ENCODE peak calls at places on chromosomes 13 and 19, in ten cellular contexts. One of them, this sample, is unnamed.

GRCh38 chr13:75417647-75418046 is 64.3 kb downstream of the TBC1D4 start:
- DNase-seq in AG08395: no peak
- DNase-seq in stimulated activated CD8-positive, alpha-beta memory T cell treated with anti-CD3 and anti-CD28 coated beads, Interleukin-2, amount 100 ng/mL, for 1 hour: no peak
- DNase-seq in tibial artery: no peak
- DNase-seq in neuronal stem cell: no peak
- DNase-seq in activated CD4-positive, alpha-beta T cell treated with anti-CD3 and anti-CD28 coated beads for 24 hours: no peak
- DNase-seq in caudate nucleus: no peak
- DNase-seq in activated naive CD4-positive, alpha-beta T cell treated with anti-CD3 and anti-CD28 coated beads for 36 hours: no peak
- DNase-seq in posterior cingulate gyrus: no peak
- DNase-seq in occipital lobe: no peak
- DNase-seq in this sample: no peak

GRCh38 chr13:91025442-91025841 is 322.0 kb upstream of the MIR17HG start:
- DNase-seq in AG08395: no peak
- DNase-seq in activated naive CD4-positive, alpha-beta T cell treated with anti-CD3 and anti-CD28 coated beads for 36 hours: no peak
- DNase-seq in posterior cingulate gyrus: no peak
- DNase-seq in stimulated activated CD8-positive, alpha-beta memory T cell treated with anti-CD3 and anti-CD28 coated beads, Interleukin-2, amount 100 ng/mL, for 1 hour: no peak
- DNase-seq in activated CD4-positive, alpha-beta T cell treated with anti-CD3 and anti-CD28 coated beads for 24 hours: no peak
- DNase-seq in neuronal stem cell: no peak
- DNase-seq in tibial artery: no peak
- DNase-seq in occipital lobe: no peak
- DNase-seq in caudate nucleus: no peak
- DNase-seq in this sample: no peak

GRCh38 chr19:31875550-31875949 is 469.9 kb upstream of the ZNF507 start:
- DNase-seq in neuronal stem cell: no peak
- DNase-seq in stimulated activated CD8-positive, alpha-beta memory T cell treated with anti-CD3 and anti-CD28 coated beads, Interleukin-2, amount 100 ng/mL, for 1 hour: no peak
- DNase-seq in posterior cingulate gyrus: no peak
- DNase-seq in occipital lobe: no peak
- DNase-seq in caudate nucleus: no peak
- DNase-seq in AG08395: no peak
- DNase-seq in activated CD4-positive, alpha-beta T cell treated with anti-CD3 and anti-CD28 coated beads for 24 hours: no peak
- DNase-seq in tibial artery: no peak
- DNase-seq in activated naive CD4-positive, alpha-beta T cell treated with anti-CD3 and anti-CD28 coated beads for 36 hours: no peak
- DNase-seq in this sample: no peak

GRCh38 chr19:48558018-48558684 is 6.2 kb downstream of the SULT2B1 start:
- DNase-seq in activated CD4-positive, alpha-beta T cell treated with anti-CD3 and anti-CD28 coated beads for 24 hours: no peak
- DNase-seq in tibial artery: no peak
- DNase-seq in AG08395: peak; percentile 75
- DNase-seq in neuronal stem cell: no peak
- DNase-seq in activated naive CD4-positive, alpha-beta T cell treated with anti-CD3 and anti-CD28 coated beads for 36 hours: peak; percentile 12
- DNase-seq in caudate nucleus: no peak
- DNase-seq in posterior cingulate gyrus: no peak
- DNase-seq in occipital lobe: no peak
- DNase-seq in stimulated activated CD8-positive, alpha-beta memory T cell treated with anti-CD3 and anti-CD28 coated beads, Interleukin-2, amount 100 ng/mL, for 1 hour: no peak
- DNase-seq in this sample: peak; percentile 84

GRCh38 chr19:5154129-5154798 is 185.4 kb downstream of the KDM4B start:
- DNase-seq in AG08395: peak; percentile 37
- DNase-seq in caudate nucleus: no peak
- DNase-seq in neuronal stem cell: no peak
- DNase-seq in activated CD4-positive, alpha-beta T cell treated with anti-CD3 and anti-CD28 coated beads for 24 hours: peak; percentile 29
- DNase-seq in stimulated activated CD8-positive, alpha-beta memory T cell treated with anti-CD3 and anti-CD28 coated beads, Interleukin-2, amount 100 ng/mL, for 1 hour: no peak
- DNase-seq in posterior cingulate gyrus: no peak
- DNase-seq in occipital lobe: no peak
- DNase-seq in activated naive CD4-positive, alpha-beta T cell treated with anti-CD3 and anti-CD28 coated beads for 36 hours: peak; percentile 64
- DNase-seq in tibial artery: peak; percentile 63
- DNase-seq in this sample: peak; percentile 96

GRCh38 chr13:44574466-44574855 is 1.7 kb downstream of the TSC22D1 start:
- DNase-seq in posterior cingulate gyrus: no peak
- DNase-seq in AG08395: no peak
- DNase-seq in activated naive CD4-positive, alpha-beta T cell treated with anti-CD3 and anti-CD28 coated beads for 36 hours: no peak
- DNase-seq in stimulated activated CD8-positive, alpha-beta memory T cell treated with anti-CD3 and anti-CD28 coated beads, Interleukin-2, amount 100 ng/mL, for 1 hour: no peak
- DNase-seq in caudate nucleus: no peak
- DNase-seq in neuronal stem cell: no peak
- DNase-seq in tibial artery: no peak
- DNase-seq in activated CD4-positive, alpha-beta T cell treated with anti-CD3 and anti-CD28 coated beads for 24 hours: no peak
- DNase-seq in occipital lobe: peak; percentile 4
- DNase-seq in this sample: no peak

GRCh38 chr19:4829001-4829712 is 2.4 kb downstream of the TICAM1 start:
- DNase-seq in activated CD4-positive, alpha-beta T cell treated with anti-CD3 and anti-CD28 coated beads for 24 hours: no peak
- DNase-seq in neuronal stem cell: no peak
- DNase-seq in activated naive CD4-positive, alpha-beta T cell treated with anti-CD3 and anti-CD28 coated beads for 36 hours: peak; percentile 26
- DNase-seq in occipital lobe: no peak
- DNase-seq in AG08395: no peak
- DNase-seq in stimulated activated CD8-positive, alpha-beta memory T cell treated with anti-CD3 and anti-CD28 coated beads, Interleukin-2, amount 100 ng/mL, for 1 hour: no peak
- DNase-seq in caudate nucleus: no peak
- DNase-seq in tibial artery: no peak
- DNase-seq in posterior cingulate gyrus: no peak
- DNase-seq in this sample: peak; percentile 38

GRCh38 chr19:13579388-13580060 is 73.2 kb upstream of the CACNA1A start:
- DNase-seq in AG08395: peak; percentile 67
- DNase-seq in posterior cingulate gyrus: no peak
- DNase-seq in tibial artery: no peak
- DNase-seq in activated naive CD4-positive, alpha-beta T cell treated with anti-CD3 and anti-CD28 coated beads for 36 hours: no peak
- DNase-seq in occipital lobe: no peak
- DNase-seq in neuronal stem cell: no peak
- DNase-seq in caudate nucleus: no peak
- DNase-seq in activated CD4-positive, alpha-beta T cell treated with anti-CD3 and anti-CD28 coated beads for 24 hours: no peak
- DNase-seq in stimulated activated CD8-positive, alpha-beta memory T cell treated with anti-CD3 and anti-CD28 coated beads, Interleukin-2, amount 100 ng/mL, for 1 hour: no peak
- DNase-seq in this sample: no peak

GRCh38 chr13:76677047-76677446 is 209.2 kb downstream of the KCTD12 start:
- DNase-seq in tibial artery: peak; percentile 74
- DNase-seq in caudate nucleus: no peak
- DNase-seq in occipital lobe: no peak
- DNase-seq in AG08395: peak; percentile 12
- DNase-seq in neuronal stem cell: no peak
- DNase-seq in activated CD4-positive, alpha-beta T cell treated with anti-CD3 and anti-CD28 coated beads for 24 hours: no peak
- DNase-seq in stimulated activated CD8-positive, alpha-beta memory T cell treated with anti-CD3 and anti-CD28 coated beads, Interleukin-2, amount 100 ng/mL, for 1 hour: no peak
- DNase-seq in posterior cingulate gyrus: peak; percentile 19
- DNase-seq in activated naive CD4-positive, alpha-beta T cell treated with anti-CD3 and anti-CD28 coated beads for 36 hours: no peak
- DNase-seq in this sample: no peak

GRCh38 chr13:98496966-98497365 is 79.9 kb downstream of the STK24 start:
- DNase-seq in neuronal stem cell: no peak
- DNase-seq in occipital lobe: no peak
- DNase-seq in AG08395: no peak
- DNase-seq in posterior cingulate gyrus: no peak
- DNase-seq in activated naive CD4-positive, alpha-beta T cell treated with anti-CD3 and anti-CD28 coated beads for 36 hours: no peak
- DNase-seq in caudate nucleus: no peak
- DNase-seq in stimulated activated CD8-positive, alpha-beta memory T cell treated with anti-CD3 and anti-CD28 coated beads, Interleukin-2, amount 100 ng/mL, for 1 hour: no peak
- DNase-seq in activated CD4-positive, alpha-beta T cell treated with anti-CD3 and anti-CD28 coated beads for 24 hours: no peak
- DNase-seq in tibial artery: no peak
- DNase-seq in this sample: no peak

GRCh38 chr19:45125975-45126493 is 33.1 kb downstream of the PPP1R37 start:
- DNase-seq in stimulated activated CD8-positive, alpha-beta memory T cell treated with anti-CD3 and anti-CD28 coated beads, Interleukin-2, amount 100 ng/mL, for 1 hour: peak; percentile 40
- DNase-seq in AG08395: peak; percentile 62
- DNase-seq in tibial artery: no peak
- DNase-seq in activated CD4-positive, alpha-beta T cell treated with anti-CD3 and anti-CD28 coated beads for 24 hours: peak; percentile 56
- DNase-seq in posterior cingulate gyrus: peak; percentile 59
- DNase-seq in activated naive CD4-positive, alpha-beta T cell treated with anti-CD3 and anti-CD28 coated beads for 36 hours: peak; percentile 83
- DNase-seq in caudate nucleus: no peak
- DNase-seq in occipital lobe: no peak
- DNase-seq in neuronal stem cell: peak; percentile 41
- DNase-seq in this sample: peak; percentile 91

This sample was measured in H7.